ENCODE peak calls at places on chromosomes 6 and 20, in ten cellular contexts. One of them, this sample, is unnamed.

GRCh38 chr20:50704971-50705370 is 13.6 kb upstream of the RIPOR3 start:
- DNase-seq in aorta: no peak
- DNase-seq in Peyer's patch: no peak
- DNase-seq in stomach: no peak
- DNase-seq in trophoblast cell: no peak
- DNase-seq in right cardiac atrium: no peak
- DNase-seq in colonic mucosa: no peak
- DNase-seq in kidney: no peak
- DNase-seq in ovary: no peak
- DNase-seq in lung: no peak
- DNase-seq in this sample: no peak

GRCh38 chr6:152642578-152643375 is 5.6 kb upstream of the SYNE1 start:
- DNase-seq in aorta: peak; percentile 61
- DNase-seq in Peyer's patch: no peak
- DNase-seq in stomach: peak; percentile 78
- DNase-seq in trophoblast cell: peak; percentile 67
- DNase-seq in right cardiac atrium: peak; percentile 74
- DNase-seq in colonic mucosa: peak; percentile 17
- DNase-seq in kidney: peak; percentile 78
- DNase-seq in ovary: peak; percentile 71
- DNase-seq in lung: peak; percentile 74
- DNase-seq in this sample: no peak

GRCh38 chr6:118565317-118565960 is 17.3 kb downstream of the PLN start:
- DNase-seq in aorta: no peak
- DNase-seq in Peyer's patch: no peak
- DNase-seq in stomach: no peak
- DNase-seq in trophoblast cell: peak; percentile 34
- DNase-seq in right cardiac atrium: no peak
- DNase-seq in colonic mucosa: no peak
- DNase-seq in kidney: no peak
- DNase-seq in ovary: no peak
- DNase-seq in lung: no peak
- DNase-seq in this sample: peak; percentile 55

GRCh38 chr20:215796-216195 is 11.3 kb upstream of the DEFB129 start:
- DNase-seq in aorta: no peak
- DNase-seq in Peyer's patch: no peak
- DNase-seq in stomach: no peak
- DNase-seq in trophoblast cell: no peak
- DNase-seq in right cardiac atrium: no peak
- DNase-seq in colonic mucosa: no peak
- DNase-seq in kidney: no peak
- DNase-seq in ovary: no peak
- DNase-seq in lung: no peak
- DNase-seq in this sample: no peak

GRCh38 chr20:24185801-24186200 is 197.2 kb upstream of the GGTLC1 start:
- DNase-seq in aorta: no peak
- DNase-seq in Peyer's patch: no peak
- DNase-seq in stomach: no peak
- DNase-seq in trophoblast cell: no peak
- DNase-seq in right cardiac atrium: no peak
- DNase-seq in colonic mucosa: no peak
- DNase-seq in kidney: no peak
- DNase-seq in ovary: no peak
- DNase-seq in lung: no peak
- DNase-seq in this sample: no peak

GRCh38 chr6:125749112-125749863 is at the start of gene HEY2:
- DNase-seq in aorta: peak; percentile 95
- DNase-seq in Peyer's patch: peak; percentile 82
- DNase-seq in stomach: peak; percentile 95
- DNase-seq in trophoblast cell: peak; percentile 91
- DNase-seq in right cardiac atrium: peak; percentile 98
- DNase-seq in colonic mucosa: peak; percentile 90
- DNase-seq in kidney: peak; percentile 97
- DNase-seq in ovary: peak; percentile 96
- DNase-seq in lung: peak; percentile 90
- DNase-seq in this sample: peak; percentile 73

GRCh38 chr6:167428664-167429063 is 103.8 kb downstream of the TTLL2 start:
- DNase-seq in aorta: no peak
- DNase-seq in Peyer's patch: no peak
- DNase-seq in stomach: no peak
- DNase-seq in trophoblast cell: no peak
- DNase-seq in right cardiac atrium: no peak
- DNase-seq in colonic mucosa: no peak
- DNase-seq in kidney: no peak
- DNase-seq in ovary: no peak
- DNase-seq in lung: no peak
- DNase-seq in this sample: no peak

GRCh38 chr6:129031051-129031599 is 148.2 kb downstream of the LAMA2 start:
- DNase-seq in aorta: no peak
- DNase-seq in Peyer's patch: no peak
- DNase-seq in stomach: no peak
- DNase-seq in trophoblast cell: no peak
- DNase-seq in right cardiac atrium: no peak
- DNase-seq in colonic mucosa: no peak
- DNase-seq in kidney: no peak
- DNase-seq in ovary: no peak
- DNase-seq in lung: no peak
- DNase-seq in this sample: no peak

GRCh38 chr6:134707342-134707982 is 242.4 kb downstream of the ALDH8A1 start:
- DNase-seq in aorta: no peak
- DNase-seq in Peyer's patch: no peak
- DNase-seq in stomach: no peak
- DNase-seq in trophoblast cell: peak; percentile 94
- DNase-seq in right cardiac atrium: no peak
- DNase-seq in colonic mucosa: no peak
- DNase-seq in kidney: no peak
- DNase-seq in ovary: no peak
- DNase-seq in lung: peak; percentile 42
- DNase-seq in this sample: no peak

GRCh38 chr6:79421707-79422484 is 115.3 kb downstream of the LCA5 start:
- DNase-seq in aorta: no peak
- DNase-seq in Peyer's patch: no peak
- DNase-seq in stomach: no peak
- DNase-seq in trophoblast cell: no peak
- DNase-seq in right cardiac atrium: no peak
- DNase-seq in colonic mucosa: peak; percentile 24
- DNase-seq in kidney: no peak
- DNase-seq in ovary: no peak
- DNase-seq in lung: no peak
- DNase-seq in this sample: no peak

GRCh38 chr20:22630698-22631097 is 46.3 kb upstream of the FOXA2 start:
- DNase-seq in aorta: no peak
- DNase-seq in Peyer's patch: no peak
- DNase-seq in stomach: peak; percentile 33
- DNase-seq in trophoblast cell: no peak
- DNase-seq in right cardiac atrium: no peak
- DNase-seq in colonic mucosa: no peak
- DNase-seq in kidney: no peak
- DNase-seq in ovary: no peak
- DNase-seq in lung: no peak
- DNase-seq in this sample: no peak

GRCh38 chr6:74431873-74432272 is 735.9 kb downstream of the CD109 start:
- DNase-seq in aorta: no peak
- DNase-seq in Peyer's patch: no peak
- DNase-seq in stomach: no peak
- DNase-seq in trophoblast cell: no peak
- DNase-seq in right cardiac atrium: no peak
- DNase-seq in colonic mucosa: no peak
- DNase-seq in kidney: no peak
- DNase-seq in ovary: no peak
- DNase-seq in lung: no peak
- DNase-seq in this sample: no peak

DNA sequence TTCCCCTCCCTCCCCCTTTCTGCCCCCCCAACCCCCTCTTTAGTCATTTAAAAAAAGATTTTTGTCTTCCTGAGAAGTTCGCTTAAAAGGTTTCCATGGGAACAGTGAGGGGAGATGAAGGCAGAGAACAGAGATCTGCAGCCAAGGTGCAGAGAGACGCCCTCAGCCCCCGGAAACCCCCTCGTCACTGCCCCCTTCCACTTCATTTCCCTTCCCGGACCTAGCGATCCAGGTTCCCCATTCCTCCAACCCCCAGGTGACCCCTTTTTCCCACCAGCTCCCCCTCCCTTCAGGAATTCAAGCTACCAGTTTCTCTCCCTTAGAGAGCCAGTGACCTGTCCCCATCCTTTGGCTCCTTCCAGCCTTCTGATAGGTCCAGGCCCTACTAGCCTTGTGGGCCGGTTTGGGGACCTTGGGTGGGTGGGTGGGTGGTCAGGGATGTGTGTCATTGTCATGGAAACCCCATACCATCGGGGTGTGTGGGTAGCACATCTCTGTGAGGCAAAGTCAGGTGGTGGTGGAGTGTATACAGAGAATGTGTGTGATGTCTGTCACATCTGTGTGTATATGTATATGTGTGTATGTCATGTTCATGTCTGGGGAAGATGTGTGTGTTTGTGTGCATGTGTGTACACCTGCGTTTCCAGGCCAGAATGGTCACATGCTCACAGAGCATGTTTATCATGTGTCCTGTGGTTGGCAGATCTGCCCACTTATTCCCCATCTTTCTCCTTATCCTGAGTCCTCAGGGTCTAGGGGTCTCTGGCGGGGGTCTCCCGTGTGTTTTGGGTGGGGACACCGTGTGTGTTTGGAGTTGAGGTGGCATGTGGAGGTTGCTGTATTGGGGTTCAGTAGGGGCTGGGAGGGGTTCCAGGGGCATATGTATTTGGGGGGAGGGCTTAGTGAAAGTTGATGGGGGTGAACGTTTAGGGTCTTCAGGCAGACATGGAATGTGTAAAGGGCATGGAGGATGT is 7.0 kb downstream of the SYNGAP1 start:
- DNase-seq in aorta: no peak
- DNase-seq in Peyer's patch: no peak
- DNase-seq in stomach: no peak
- DNase-seq in trophoblast cell: no peak
- DNase-seq in right cardiac atrium: no peak
- DNase-seq in colonic mucosa: no peak
- DNase-seq in kidney: peak; percentile 56
- DNase-seq in ovary: no peak
- DNase-seq in lung: no peak
- DNase-seq in this sample: peak; percentile 47
- H3K4me1 ChIP-seq in aorta: peaks cover 3% of the 10 kb centered on the region
- H3K4me1 ChIP-seq in Peyer's patch: no peaks in the 10 kb centered on the region
- H3K4me1 ChIP-seq in stomach: peaks cover 71% of the 10 kb centered on the region
- H3K4me1 ChIP-seq in trophoblast cell: peaks cover 36% of the 10 kb centered on the region
- H3K4me1 ChIP-seq in right cardiac atrium: peaks cover 14% of the 10 kb centered on the region
- H3K4me1 ChIP-seq in colonic mucosa: peaks cover 7% of the 10 kb centered on the region
- H3K4me1 ChIP-seq in kidney: peaks cover 7% of the 10 kb centered on the region
- H3K4me1 ChIP-seq in ovary: peaks cover 31% of the 10 kb centered on the region
- H3K4me1 ChIP-seq in lung: peaks cover 9% of the 10 kb centered on the region
- H3K4me1 ChIP-seq in this sample: peaks cover 48% of the 10 kb centered on the region

GRCh38 chr6:137903933-137904821 is 37.1 kb downstream of the TNFAIP3 start:
- DNase-seq in aorta: no peak
- DNase-seq in Peyer's patch: no peak
- DNase-seq in stomach: no peak
- DNase-seq in trophoblast cell: no peak
- DNase-seq in right cardiac atrium: no peak
- DNase-seq in colonic mucosa: no peak
- DNase-seq in kidney: no peak
- DNase-seq in ovary: no peak
- DNase-seq in lung: no peak
- DNase-seq in this sample: no peak
- H3K4me1 ChIP-seq in aorta: no peaks in the 10 kb centered on the region
- H3K4me1 ChIP-seq in Peyer's patch: no peaks in the 10 kb centered on the region
- H3K4me1 ChIP-seq in stomach: no peaks in the 10 kb centered on the region
- H3K4me1 ChIP-seq in trophoblast cell: peaks cover 5% of the 10 kb centered on the region
- H3K4me1 ChIP-seq in right cardiac atrium: no peaks in the 10 kb centered on the region
- H3K4me1 ChIP-seq in colonic mucosa: no peaks in the 10 kb centered on the region
- H3K4me1 ChIP-seq in kidney: no peaks in the 10 kb centered on the region
- H3K4me1 ChIP-seq in ovary: no peaks in the 10 kb centered on the region
- H3K4me1 ChIP-seq in lung: no peaks in the 10 kb centered on the region
- H3K4me1 ChIP-seq in this sample: peaks cover 6% of the 10 kb centered on the region

GRCh38 chr6:156989159-156989806 is 212.1 kb downstream of the ARID1B start:
- DNase-seq in aorta: no peak
- DNase-seq in Peyer's patch: no peak
- DNase-seq in stomach: no peak
- DNase-seq in trophoblast cell: no peak
- DNase-seq in right cardiac atrium: no peak
- DNase-seq in colonic mucosa: no peak
- DNase-seq in kidney: no peak
- DNase-seq in ovary: no peak
- DNase-seq in lung: no peak
- DNase-seq in this sample: no peak

GRCh38 chr6:156988276-156989158 is 211.3 kb downstream of the ARID1B start:
- DNase-seq in aorta: no peak
- DNase-seq in Peyer's patch: peak; percentile 67
- DNase-seq in stomach: no peak
- DNase-seq in trophoblast cell: no peak
- DNase-seq in right cardiac atrium: no peak
- DNase-seq in colonic mucosa: peak; percentile 53
- DNase-seq in kidney: no peak
- DNase-seq in ovary: no peak
- DNase-seq in lung: no peak
- DNase-seq in this sample: no peak

GRCh38 chr6:156982168-156982567 is 205.0 kb downstream of the ARID1B start:
- DNase-seq in aorta: no peak
- DNase-seq in Peyer's patch: no peak
- DNase-seq in stomach: no peak
- DNase-seq in trophoblast cell: no peak
- DNase-seq in right cardiac atrium: no peak
- DNase-seq in colonic mucosa: no peak
- DNase-seq in kidney: no peak
- DNase-seq in ovary: no peak
- DNase-seq in lung: no peak
- DNase-seq in this sample: no peak

GRCh38 chr6:156984178-156984738 is 207.1 kb downstream of the ARID1B start:
- DNase-seq in aorta: no peak
- DNase-seq in Peyer's patch: no peak
- DNase-seq in stomach: no peak
- DNase-seq in trophoblast cell: no peak
- DNase-seq in right cardiac atrium: no peak
- DNase-seq in colonic mucosa: no peak
- DNase-seq in kidney: no peak
- DNase-seq in ovary: no peak
- DNase-seq in lung: no peak
- DNase-seq in this sample: no peak

DNA sequence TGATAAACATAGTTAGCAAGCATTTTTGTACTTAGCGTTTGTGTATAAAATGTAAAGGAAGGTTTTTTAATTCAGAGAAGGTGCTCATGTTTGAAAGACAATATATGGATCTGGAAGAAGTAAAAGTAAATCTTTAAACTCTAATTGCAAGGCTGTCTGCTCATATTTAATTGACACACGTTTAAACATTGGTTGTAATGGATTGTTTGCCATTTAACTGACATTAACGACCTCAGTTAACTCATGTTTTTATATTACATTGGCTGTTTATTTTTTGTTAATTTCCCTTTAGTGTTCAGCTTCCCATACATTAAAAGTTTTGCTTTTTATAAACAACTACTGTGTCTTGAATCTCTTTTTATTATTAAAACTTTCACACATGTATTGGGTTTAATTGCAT is 208.1 kb downstream of the ARID1B start:
- DNase-seq in aorta: no peak
- DNase-seq in Peyer's patch: no peak
- DNase-seq in stomach: no peak
- DNase-seq in trophoblast cell: no peak
- DNase-seq in right cardiac atrium: no peak
- DNase-seq in colonic mucosa: no peak
- DNase-seq in kidney: no peak
- DNase-seq in ovary: no peak
- DNase-seq in lung: no peak
- DNase-seq in this sample: no peak
- H3K4me1 ChIP-seq in aorta: no peaks in the 10 kb centered on the region
- H3K4me1 ChIP-seq in Peyer's patch: no peaks in the 10 kb centered on the region
- H3K4me1 ChIP-seq in stomach: peaks cover 53% of the 10 kb centered on the region
- H3K4me1 ChIP-seq in trophoblast cell: peaks cover 22% of the 10 kb centered on the region
- H3K4me1 ChIP-seq in right cardiac atrium: peaks cover 12% of the 10 kb centered on the region
- H3K4me1 ChIP-seq in colonic mucosa: peaks cover 18% of the 10 kb centered on the region
- H3K4me1 ChIP-seq in kidney: peaks cover 11% of the 10 kb centered on the region
- H3K4me1 ChIP-seq in ovary: peaks cover 11% of the 10 kb centered on the region
- H3K4me1 ChIP-seq in lung: peaks cover 16% of the 10 kb centered on the region
- H3K4me1 ChIP-seq in this sample: no peaks in the 10 kb centered on the region

GRCh38 chr20:32480361-32481199 is 104.6 kb downstream of the NOL4L start:
- DNase-seq in aorta: peak; percentile 26
- DNase-seq in Peyer's patch: no peak
- DNase-seq in stomach: no peak
- DNase-seq in trophoblast cell: no peak
- DNase-seq in right cardiac atrium: no peak
- DNase-seq in colonic mucosa: peak; percentile 40
- DNase-seq in kidney: peak; percentile 59
- DNase-seq in ovary: no peak
- DNase-seq in lung: no peak
- DNase-seq in this sample: no peak
- H3K4me1 ChIP-seq in aorta: no peaks in the 10 kb centered on the region
- H3K4me1 ChIP-seq in Peyer's patch: peaks cover 19% of the 10 kb centered on the region
- H3K4me1 ChIP-seq in stomach: peaks cover 92% of the 10 kb centered on the region
- H3K4me1 ChIP-seq in trophoblast cell: peaks cover 45% of the 10 kb centered on the region
- H3K4me1 ChIP-seq in right cardiac atrium: peaks cover 8% of the 10 kb centered on the region
- H3K4me1 ChIP-seq in colonic mucosa: peaks cover 38% of the 10 kb centered on the region
- H3K4me1 ChIP-seq in kidney: peaks cover 57% of the 10 kb centered on the region
- H3K4me1 ChIP-seq in ovary: peaks cover 15% of the 10 kb centered on the region
- H3K4me1 ChIP-seq in lung: peaks cover 7% of the 10 kb centered on the region
- H3K4me1 ChIP-seq in this sample: peaks cover 3% of the 10 kb centered on the region